ENCODE peak calls at places on chromosomes 3 and 15, in ten cellular contexts. One of them, this sample, is unnamed.

GRCh38 chr3:79233431-79234060 is 534.3 kb downstream of the ROBO1 start:
- DNase-seq in tibial nerve: no peak
- DNase-seq in NCI-H345: no peak
- DNase-seq in esophagus squamous epithelium: no peak
- DNase-seq in testis: no peak
- DNase-seq in AG04450: no peak
- DNase-seq in activated T-cell treated with anti-CD3 and anti-CD28 coated beads for 1 hour: no peak
- DNase-seq in A549: no peak
- DNase-seq in HS-27A: no peak
- DNase-seq in AG08396: no peak
- DNase-seq in this sample: no peak

GRCh38 chr15:38707802-38708671 is 143.4 kb upstream of the RASGRP1 start:
- DNase-seq in AG04450: no peak
- DNase-seq in testis: peak
- DNase-seq in activated T-cell treated with anti-CD3 and anti-CD28 coated beads for 1 hour: no peak
- DNase-seq in HS-27A: no peak
- DNase-seq in AG08396: peak
- DNase-seq in esophagus squamous epithelium: no peak
- DNase-seq in A549: peak
- DNase-seq in NCI-H345: peak
- DNase-seq in tibial nerve: peak
- DNase-seq in this sample: no peak

GRCh38 chr3:10614160-10614559 is 108.8 kb upstream of the ATP2B2 start:
- DNase-seq in tibial nerve: no peak
- DNase-seq in testis: no peak
- DNase-seq in HS-27A: no peak
- DNase-seq in A549: no peak
- DNase-seq in activated T-cell treated with anti-CD3 and anti-CD28 coated beads for 1 hour: no peak
- DNase-seq in AG04450: no peak
- DNase-seq in NCI-H345: peak
- DNase-seq in esophagus squamous epithelium: no peak
- DNase-seq in AG08396: no peak
- DNase-seq in this sample: no peak

GRCh38 chr15:79635149-79635771 is 203.1 kb downstream of the MINAR1 start:
- DNase-seq in NCI-H345: no peak
- DNase-seq in AG08396: no peak
- DNase-seq in activated T-cell treated with anti-CD3 and anti-CD28 coated beads for 1 hour: no peak
- DNase-seq in esophagus squamous epithelium: no peak
- DNase-seq in A549: no peak
- DNase-seq in testis: no peak
- DNase-seq in AG04450: no peak
- DNase-seq in tibial nerve: no peak
- DNase-seq in HS-27A: no peak
- DNase-seq in this sample: no peak

GRCh38 chr3:122111974-122112373 is 56.8 kb downstream of the CD86 start:
- DNase-seq in AG08396: no peak
- DNase-seq in NCI-H345: no peak
- DNase-seq in A549: no peak
- DNase-seq in HS-27A: no peak
- DNase-seq in AG04450: no peak
- DNase-seq in activated T-cell treated with anti-CD3 and anti-CD28 coated beads for 1 hour: no peak
- DNase-seq in tibial nerve: no peak
- DNase-seq in testis: no peak
- DNase-seq in esophagus squamous epithelium: no peak
- DNase-seq in this sample: no peak

GRCh38 chr3:56389213-56389830 is 78.9 kb downstream of the ERC2 start:
- DNase-seq in A549: no peak
- DNase-seq in AG08396: no peak
- DNase-seq in HS-27A: no peak
- DNase-seq in NCI-H345: no peak
- DNase-seq in esophagus squamous epithelium: no peak
- DNase-seq in tibial nerve: no peak
- DNase-seq in testis: no peak
- DNase-seq in activated T-cell treated with anti-CD3 and anti-CD28 coated beads for 1 hour: no peak
- DNase-seq in AG04450: no peak
- DNase-seq in this sample: no peak

GRCh38 chr15:75661041-75661778 is 13.5 kb downstream of the SNX33 start:
- DNase-seq in testis: peak
- DNase-seq in AG08396: peak
- DNase-seq in A549: peak
- DNase-seq in activated T-cell treated with anti-CD3 and anti-CD28 coated beads for 1 hour: no peak
- DNase-seq in esophagus squamous epithelium: peak
- DNase-seq in AG04450: peak
- DNase-seq in NCI-H345: no peak
- DNase-seq in HS-27A: peak
- DNase-seq in tibial nerve: peak
- DNase-seq in this sample: peak

GRCh38 chr3:60573494-60573893 is 677.8 kb downstream of the FHIT start:
- DNase-seq in AG08396: no peak
- DNase-seq in A549: no peak
- DNase-seq in testis: no peak
- DNase-seq in AG04450: peak
- DNase-seq in activated T-cell treated with anti-CD3 and anti-CD28 coated beads for 1 hour: no peak
- DNase-seq in HS-27A: no peak
- DNase-seq in NCI-H345: no peak
- DNase-seq in esophagus squamous epithelium: no peak
- DNase-seq in tibial nerve: no peak
- DNase-seq in this sample: no peak

GRCh38 chr15:78291698-78292097 is 7.7 kb downstream of the SKIC8 start:
- DNase-seq in activated T-cell treated with anti-CD3 and anti-CD28 coated beads for 1 hour: no peak
- DNase-seq in tibial nerve: no peak
- DNase-seq in A549: no peak
- DNase-seq in NCI-H345: no peak
- DNase-seq in HS-27A: no peak
- DNase-seq in testis: no peak
- DNase-seq in AG04450: no peak
- DNase-seq in AG08396: no peak
- DNase-seq in esophagus squamous epithelium: no peak
- DNase-seq in this sample: no peak

GRCh38 chr15:37099321-37100108 is 834 bp downstream of the MEIS2 start:
- DNase-seq in AG04450: no peak
- DNase-seq in A549: peak
- DNase-seq in activated T-cell treated with anti-CD3 and anti-CD28 coated beads for 1 hour: no peak
- DNase-seq in HS-27A: peak
- DNase-seq in testis: peak
- DNase-seq in AG08396: peak
- DNase-seq in tibial nerve: peak
- DNase-seq in NCI-H345: peak
- DNase-seq in esophagus squamous epithelium: no peak
- DNase-seq in this sample: no peak

GRCh38 chr3:46888705-46889104 is 11.2 kb downstream of the PTH1R start:
- DNase-seq in NCI-H345: no peak
- DNase-seq in activated T-cell treated with anti-CD3 and anti-CD28 coated beads for 1 hour: no peak
- DNase-seq in AG04450: no peak
- DNase-seq in HS-27A: no peak
- DNase-seq in A549: no peak
- DNase-seq in tibial nerve: no peak
- DNase-seq in AG08396: no peak
- DNase-seq in testis: no peak
- DNase-seq in esophagus squamous epithelium: no peak
- DNase-seq in this sample: no peak

GRCh38 chr15:31571676-31572075 is 245.0 kb downstream of the KLF13 start:
- DNase-seq in NCI-H345: no peak
- DNase-seq in A549: no peak
- DNase-seq in AG04450: no peak
- DNase-seq in esophagus squamous epithelium: no peak
- DNase-seq in AG08396: peak
- DNase-seq in tibial nerve: no peak
- DNase-seq in HS-27A: no peak
- DNase-seq in activated T-cell treated with anti-CD3 and anti-CD28 coated beads for 1 hour: no peak
- DNase-seq in testis: no peak
- DNase-seq in this sample: no peak

GRCh38 chr3:72446406-72447058 is 401.7 kb downstream of the SHQ1 start:
- DNase-seq in AG08396: no peak
- DNase-seq in esophagus squamous epithelium: no peak
- DNase-seq in testis: no peak
- DNase-seq in A549: no peak
- DNase-seq in tibial nerve: peak
- DNase-seq in NCI-H345: peak
- DNase-seq in activated T-cell treated with anti-CD3 and anti-CD28 coated beads for 1 hour: peak
- DNase-seq in AG04450: no peak
- DNase-seq in HS-27A: peak
- DNase-seq in this sample: no peak

GRCh38 chr3:101850327-101851048 is 1.2 kb downstream of the NFKBIZ start:
- DNase-seq in esophagus squamous epithelium: no peak
- DNase-seq in activated T-cell treated with anti-CD3 and anti-CD28 coated beads for 1 hour: no peak
- DNase-seq in A549: no peak
- DNase-seq in HS-27A: no peak
- DNase-seq in tibial nerve: no peak
- DNase-seq in AG08396: peak
- DNase-seq in NCI-H345: no peak
- DNase-seq in testis: no peak
- DNase-seq in AG04450: no peak
- DNase-seq in this sample: no peak

GRCh38 chr3:82927309-82928253 is 1166.1 kb upstream of the GBE1 start:
- DNase-seq in NCI-H345: no peak
- DNase-seq in testis: no peak
- DNase-seq in tibial nerve: no peak
- DNase-seq in HS-27A: no peak
- DNase-seq in AG04450: no peak
- DNase-seq in A549: no peak
- DNase-seq in esophagus squamous epithelium: no peak
- DNase-seq in activated T-cell treated with anti-CD3 and anti-CD28 coated beads for 1 hour: no peak
- DNase-seq in AG08396: no peak
- DNase-seq in this sample: no peak

This sample was measured in kidney epithelial cell.